ENCODE peak calls at places on chromosomes 1 and 21, in five cellular contexts. One of them, this sample, is unnamed.

GRCh38 chr1:90313756-90314155 is 318.8 kb downstream of the ZNF326 start:
- DNase-seq in mucosa of gallbladder: peak
- DNase-seq in GM03348: no peak
- DNase-seq in hepatic stellate cell: no peak
- DNase-seq in EL: no peak
- DNase-seq in this sample: no peak

GRCh38 chr1:26327956-26328362 is 10.2 kb downstream of the CD52 start:
- DNase-seq in EL: no peak
- DNase-seq in GM03348: no peak
- DNase-seq in hepatic stellate cell: no peak
- DNase-seq in mucosa of gallbladder: no peak
- DNase-seq in this sample: no peak

GRCh38 chr1:229621663-229622062 is 4.3 kb downstream of the TAF5L start:
- DNase-seq in EL: peak
- DNase-seq in mucosa of gallbladder: no peak
- DNase-seq in GM03348: no peak
- DNase-seq in hepatic stellate cell: no peak
- DNase-seq in this sample: no peak

GRCh38 chr1:232226197-232226681 is 403.7 kb downstream of the SIPA1L2 start:
- DNase-seq in EL: peak
- DNase-seq in GM03348: peak
- DNase-seq in mucosa of gallbladder: no peak
- DNase-seq in hepatic stellate cell: peak
- DNase-seq in this sample: no peak

GRCh38 chr1:203225054-203225453 is 4.4 kb downstream of the CHIT1 start:
- DNase-seq in EL: no peak
- DNase-seq in GM03348: no peak
- DNase-seq in hepatic stellate cell: no peak
- DNase-seq in mucosa of gallbladder: no peak
- DNase-seq in this sample: no peak

GRCh38 chr1:109730666-109731065 is 10.2 kb downstream of the GSTM3 start:
- DNase-seq in GM03348: no peak
- DNase-seq in hepatic stellate cell: no peak
- DNase-seq in EL: no peak
- DNase-seq in mucosa of gallbladder: no peak
- DNase-seq in this sample: no peak

GRCh38 chr1:198776602-198777029 is 137.8 kb downstream of the PTPRC start:
- DNase-seq in mucosa of gallbladder: peak
- DNase-seq in GM03348: peak
- DNase-seq in EL: peak
- DNase-seq in hepatic stellate cell: peak
- DNase-seq in this sample: peak

GRCh38 chr1:69611316-69611715 is 43.6 kb downstream of the LRRC7 start:
- DNase-seq in hepatic stellate cell: no peak
- DNase-seq in GM03348: no peak
- DNase-seq in mucosa of gallbladder: no peak
- DNase-seq in EL: no peak
- DNase-seq in this sample: no peak

GRCh38 chr1:216812966-216813365 is 89.7 kb upstream of the ESRRG start:
- DNase-seq in mucosa of gallbladder: no peak
- DNase-seq in hepatic stellate cell: no peak
- DNase-seq in GM03348: no peak
- DNase-seq in EL: peak
- DNase-seq in this sample: no peak

GRCh38 chr1:6358757-6359567 is 34.6 kb downstream of the ACOT7 start:
- DNase-seq in hepatic stellate cell: peak
- DNase-seq in GM03348: no peak
- DNase-seq in EL: peak
- DNase-seq in mucosa of gallbladder: peak
- DNase-seq in this sample: no peak

GRCh38 chr1:3072948-3073519 is 4.0 kb downstream of the PRDM16 start:
- DNase-seq in mucosa of gallbladder: no peak
- DNase-seq in hepatic stellate cell: no peak
- DNase-seq in GM03348: no peak
- DNase-seq in EL: no peak
- DNase-seq in this sample: no peak

GRCh38 chr1:2255420-2256369 is 27.6 kb downstream of the SKI start:
- DNase-seq in EL: peak
- DNase-seq in hepatic stellate cell: no peak
- DNase-seq in GM03348: no peak
- DNase-seq in mucosa of gallbladder: peak
- DNase-seq in this sample: peak

GRCh38 chr1:175865041-175865766 is 121.8 kb upstream of the TNR start:
- DNase-seq in hepatic stellate cell: no peak
- DNase-seq in GM03348: no peak
- DNase-seq in EL: no peak
- DNase-seq in mucosa of gallbladder: no peak
- DNase-seq in this sample: no peak

GRCh38 chr1:62159940-62160348 is 34.7 kb upstream of the L1TD1 start:
- DNase-seq in EL: no peak
- DNase-seq in GM03348: no peak
- DNase-seq in hepatic stellate cell: no peak
- DNase-seq in mucosa of gallbladder: no peak
- DNase-seq in this sample: no peak

GRCh38 chr1:204102719-204103118 is 29.8 kb downstream of the SOX13 start:
- DNase-seq in hepatic stellate cell: no peak
- DNase-seq in EL: peak
- DNase-seq in mucosa of gallbladder: no peak
- DNase-seq in GM03348: no peak
- DNase-seq in this sample: no peak

GRCh38 chr1:24058671-24059455 is 53.1 kb downstream of the MYOM3 start:
- DNase-seq in EL: no peak
- DNase-seq in mucosa of gallbladder: no peak
- DNase-seq in hepatic stellate cell: no peak
- DNase-seq in GM03348: no peak
- DNase-seq in this sample: no peak

GRCh38 chr1:43930168-43930948 is 3.2 kb upstream of the ARTN start:
- DNase-seq in mucosa of gallbladder: no peak
- DNase-seq in GM03348: no peak
- DNase-seq in hepatic stellate cell: no peak
- DNase-seq in EL: no peak
- DNase-seq in this sample: no peak

GRCh38 chr1:119541389-119541788 is 34.4 kb downstream of the HSD3B1 start:
- DNase-seq in GM03348: no peak
- DNase-seq in mucosa of gallbladder: no peak
- DNase-seq in hepatic stellate cell: no peak
- DNase-seq in EL: no peak
- DNase-seq in this sample: no peak

GRCh38 chr1:228852511-228853088 is 117.3 kb downstream of the RHOU start:
- DNase-seq in EL: no peak
- DNase-seq in mucosa of gallbladder: peak
- DNase-seq in hepatic stellate cell: no peak
- DNase-seq in GM03348: no peak
- DNase-seq in this sample: no peak

GRCh38 chr1:113042336-113043143 is 30.5 kb upstream of the LRIG2 start:
- DNase-seq in EL: peak
- DNase-seq in mucosa of gallbladder: peak
- DNase-seq in GM03348: peak
- DNase-seq in hepatic stellate cell: peak
- DNase-seq in this sample: peak

GRCh38 chr1:157195521-157196244 is 57.5 kb upstream of the ETV3 start:
- DNase-seq in hepatic stellate cell: no peak
- DNase-seq in EL: no peak
- DNase-seq in GM03348: no peak
- DNase-seq in mucosa of gallbladder: no peak
- DNase-seq in this sample: no peak

GRCh38 chr1:179025975-179026812 is 500 bp downstream of the FAM20B start:
- DNase-seq in GM03348: peak
- DNase-seq in EL: peak
- DNase-seq in mucosa of gallbladder: peak
- DNase-seq in hepatic stellate cell: peak
- DNase-seq in this sample: peak

GRCh38 chr1:87149166-87150065 is 179.3 kb upstream of the LMO4 start:
- DNase-seq in EL: peak
- DNase-seq in GM03348: peak
- DNase-seq in hepatic stellate cell: no peak
- DNase-seq in mucosa of gallbladder: no peak
- DNase-seq in this sample: peak

GRCh38 chr1:204203206-204203767 is 7.0 kb upstream of the KISS1 start:
- DNase-seq in GM03348: no peak
- DNase-seq in mucosa of gallbladder: no peak
- DNase-seq in EL: no peak
- DNase-seq in hepatic stellate cell: no peak
- DNase-seq in this sample: no peak

GRCh38 chr21:14453964-14454641 is 71.2 kb upstream of the HSPA13 start:
- DNase-seq in EL: no peak
- DNase-seq in GM03348: no peak
- DNase-seq in mucosa of gallbladder: no peak
- DNase-seq in hepatic stellate cell: no peak
- DNase-seq in this sample: no peak

GRCh38 chr1:239184581-239185244 is 201.7 kb upstream of the CHRM3 start:
- DNase-seq in hepatic stellate cell: no peak
- DNase-seq in GM03348: no peak
- DNase-seq in mucosa of gallbladder: no peak
- DNase-seq in EL: peak
- DNase-seq in this sample: no peak

GRCh38 chr1:67952071-67952470 is 98.4 kb downstream of the DIRAS3 start:
- DNase-seq in EL: peak
- DNase-seq in GM03348: no peak
- DNase-seq in hepatic stellate cell: no peak
- DNase-seq in mucosa of gallbladder: no peak
- DNase-seq in this sample: no peak

GRCh38 chr1:34267326-34267725 is 90.6 kb downstream of the C1orf94 start:
- DNase-seq in GM03348: no peak
- DNase-seq in hepatic stellate cell: no peak
- DNase-seq in mucosa of gallbladder: no peak
- DNase-seq in EL: no peak
- DNase-seq in this sample: no peak

GRCh38 chr21:27339902-27340301 is 373.0 kb upstream of the ADAMTS5 start:
- DNase-seq in GM03348: no peak
- DNase-seq in hepatic stellate cell: peak
- DNase-seq in mucosa of gallbladder: no peak
- DNase-seq in EL: no peak
- DNase-seq in this sample: no peak

This sample was measured in AML-193.